ENCODE peak calls at places on chromosomes 16 and 17, in ten cellular contexts. E, I, D, G, T, O, N, K, P and J are unnamed samples.

GRCh38 chr17:50765454-50766221 is 1.7 kb downstream of the ANKRD40CL start:
- ATAC-seq in E (no peak), I (no peak), D (peak; percentile 66), G (peak; percentile 47), T (no peak), O (peak; percentile 27), N (peak; percentile 55), K (peak; percentile 69), P (no peak), J (peak; percentile 52)

GRCh38 chr17:47731396-47731795 is 1.6 kb upstream of the TBX21 start:
- ATAC-seq in E (no peak), I (no peak), D (no peak), G (no peak), T (no peak), O (no peak), N (no peak), K (no peak), P (no peak), J (no peak)

GRCh38 chr16:57797526-57798266 is 4.6 kb downstream of the KIFC3 start:
- ATAC-seq in E (no peak), I (no peak), D (peak; percentile 86), G (peak; percentile 54), T (peak; percentile 29), O (no peak), N (no peak), K (peak; percentile 78), P (no peak), J (no peak)

GRCh38 chr17:38603786-38604478 is 1.8 kb downstream of the SRCIN1 start:
- ATAC-seq in E (no peak), I (no peak), D (no peak), G (no peak), T (no peak), O (no peak), N (no peak), K (no peak), P (no peak), J (no peak)

GRCh38 chr16:79093554-79093967 is 507.0 kb downstream of the MAF start:
- ATAC-seq in E (no peak), I (peak; percentile 73), D (peak; percentile 56), G (peak; percentile 51), T (no peak), O (peak; percentile 70), N (peak; percentile 39), K (peak; percentile 92), P (peak; percentile 68), J (peak; percentile 43)

GRCh38 chr16:9058211-9058610 is 33.2 kb upstream of the HAPSTR1 start:
- ATAC-seq in E (no peak), I (no peak), D (no peak), G (no peak), T (no peak), O (no peak), N (no peak), K (no peak), P (no peak), J (no peak)

GRCh38 chr16:4321286-4322120 is 5.6 kb downstream of the GLIS2 start:
- ATAC-seq in E (no peak), I (no peak), D (no peak), G (no peak), T (no peak), O (no peak), N (no peak), K (no peak), P (no peak), J (no peak)

GRCh38 chr17:38896373-38896954 is 26.6 kb downstream of the LASP1 start:
- ATAC-seq in E (no peak), I (no peak), D (no peak), G (no peak), T (no peak), O (no peak), N (no peak), K (no peak), P (no peak), J (no peak)

GRCh38 chr17:1422907-1423306 is 22.9 kb upstream of the YWHAE start:
- ATAC-seq in E (peak; percentile 84), I (no peak), D (peak; percentile 84), G (peak; percentile 19), T (peak; percentile 55), O (no peak), N (peak; percentile 44), K (peak; percentile 88), P (no peak), J (no peak)

GRCh38 chr17:81135503-81136283 is 29.6 kb upstream of the PVALEF start:
- ATAC-seq in E (no peak), I (no peak), D (no peak), G (peak; percentile 16), T (no peak), O (no peak), N (peak; percentile 8), K (no peak), P (no peak), J (no peak)

GRCh38 chr16:89401641-89402445 is 88.5 kb downstream of the ANKRD11 start:
- ATAC-seq in E (no peak), I (no peak), D (peak; percentile 45), G (no peak), T (no peak), O (no peak), N (peak; percentile 72), K (no peak), P (no peak), J (no peak)

GRCh38 chr17:77859035-77859360 is 99.5 kb upstream of the TNRC6C start:
- ATAC-seq in E (no peak), I (no peak), D (no peak), G (no peak), T (no peak), O (no peak), N (no peak), K (no peak), P (no peak), J (no peak)

GRCh38 chr17:44359001-44359400 is 4.7 kb downstream of the FAM171A2 start:
- ATAC-seq in E (no peak), I (no peak), D (no peak), G (no peak), T (no peak), O (no peak), N (no peak), K (no peak), P (no peak), J (no peak)

GRCh38 chr16:17557480-17557879 is 86.7 kb upstream of the XYLT1 start:
- ATAC-seq in E (no peak), I (no peak), D (no peak), G (no peak), T (no peak), O (peak; percentile 26), N (no peak), K (no peak), P (peak; percentile 50), J (no peak)

GRCh38 chr17:69477204-69477899 is 62.9 kb downstream of the MAP2K6 start:
- ATAC-seq in E (no peak), I (no peak), D (no peak), G (peak; percentile 92), T (no peak), O (no peak), N (no peak), K (no peak), P (no peak), J (no peak)

GRCh38 chr17:50638572-50638850 is 3.8 kb downstream of the ABCC3 start:
- ATAC-seq in E (peak; percentile 64), I (no peak), D (no peak), G (no peak), T (peak; percentile 44), O (no peak), N (no peak), K (no peak), P (no peak), J (no peak)

GRCh38 chr16:6195966-6196365 is 1098.4 kb upstream of the EEF2KMT start:
- ATAC-seq in E (no peak), I (no peak), D (no peak), G (no peak), T (no peak), O (no peak), N (no peak), K (no peak), P (no peak), J (no peak)

GRCh38 chr16:58063377-58064076 is 38.0 kb downstream of the MMP15 start:
- ATAC-seq in E (no peak), I (no peak), D (peak; percentile 68), G (no peak), T (no peak), O (no peak), N (no peak), K (peak; percentile 59), P (no peak), J (no peak)

GRCh38 chr17:32654351-32654750 is 167.6 kb downstream of the CDK5R1 start:
- ATAC-seq in E (no peak), I (no peak), D (no peak), G (no peak), T (no peak), O (no peak), N (no peak), K (peak; percentile 43), P (no peak), J (no peak)

GRCh38 chr17:81723651-81724209 is 11.6 kb downstream of the SLC25A10 start:
- ATAC-seq in E (peak; percentile 28), I (no peak), D (no peak), G (peak; percentile 33), T (peak; percentile 15), O (no peak), N (peak; percentile 53), K (no peak), P (no peak), J (no peak)

GRCh38 chr16:29674188-29674587 is 4.8 kb upstream of the QPRT start:
- ATAC-seq in E (no peak), I (no peak), D (no peak), G (peak; percentile 76), T (no peak), O (no peak), N (peak; percentile 72), K (peak; percentile 79), P (no peak), J (peak; percentile 50)

GRCh38 chr17:49108318-49108717 is 24.3 kb upstream of the B4GALNT2 start:
- ATAC-seq in E (peak; percentile 24), I (no peak), D (no peak), G (no peak), T (no peak), O (no peak), N (no peak), K (no peak), P (no peak), J (no peak)

GRCh38 chr16:17603614-17604013 is 132.9 kb upstream of the XYLT1 start:
- ATAC-seq in E (no peak), I (peak; percentile 76), D (no peak), G (no peak), T (no peak), O (peak; percentile 30), N (no peak), K (no peak), P (peak; percentile 48), J (no peak)

GRCh38 chr16:57341062-57341440 is 17.5 kb upstream of the CCL22 start:
- ATAC-seq in E (no peak), I (no peak), D (no peak), G (no peak), T (no peak), O (no peak), N (no peak), K (peak; percentile 44), P (no peak), J (no peak)

GRCh38 chr16:75676909-75677308 is at the start of gene CPHXL2:
- ATAC-seq in E (no peak), I (no peak), D (no peak), G (no peak), T (no peak), O (no peak), N (no peak), K (no peak), P (no peak), J (no peak)

GRCh38 chr17:40293363-40293762 is 5.7 kb downstream of the CDC6 start:
- ATAC-seq in E (no peak), I (no peak), D (no peak), G (no peak), T (no peak), O (no peak), N (peak; percentile 89), K (no peak), P (no peak), J (peak; percentile 82)

GRCh38 chr17:4815043-4815675 is 8.2 kb downstream of the PLD2 start:
- ATAC-seq in E (peak; percentile 53), I (no peak), D (no peak), G (peak; percentile 38), T (peak; percentile 55), O (no peak), N (no peak), K (no peak), P (no peak), J (no peak)

GRCh38 chr16:50778284-50779163 is 36.6 kb downstream of the CYLD start:
- ATAC-seq in E (no peak), I (peak; percentile 90), D (no peak), G (no peak), T (no peak), O (no peak), N (no peak), K (no peak), P (peak; percentile 84), J (no peak)